ENCODE peak calls at places on chromosome 7, in five cellular contexts. I is GM23338, T is IMR-90, F is H7, Y is A549. R is an unnamed sample.

GRCh38 chr7:30135551-30136271 is 925 bp downstream of the MTURN start:
- DNase-seq in I (peak), T (peak), F (peak), Y (peak), R (peak)

GRCh38 chr7:44697136-44698045 is 51.3 kb upstream of the ZMIZ2 start:
- DNase-seq in I (no peak), T (no peak), F (no peak), Y (no peak), R (no peak)

GRCh38 chr7:22751341-22751740 is 24.3 kb downstream of the IL6 start:
- DNase-seq in I (no peak), T (no peak), F (no peak), Y (no peak), R (no peak)

GRCh38 chr7:28847176-28847575 is 111.0 kb downstream of the TRIL start:
- DNase-seq in I (no peak), T (no peak), F (no peak), Y (no peak), R (no peak)

GRCh38 chr7:27245798-27246691 is 3.4 kb downstream of the EVX1 start:
- DNase-seq in I (peak), T (no peak), F (peak), Y (no peak), R (no peak)

GRCh38 chr7:154789404-154789803 is 213.5 kb downstream of the PAXIP1 start:
- DNase-seq in I (no peak), T (no peak), F (peak), Y (no peak), R (no peak)

GRCh38 chr7:139022286-139022685 is 13.6 kb downstream of the ZC3HAV1L start:
- DNase-seq in I (no peak), T (no peak), F (no peak), Y (no peak), R (no peak)

GRCh38 chr7:134078991-134079390 is 48.1 kb upstream of the LRGUK start:
- DNase-seq in I (peak), T (no peak), F (no peak), Y (no peak), R (no peak)

GRCh38 chr7:1151156-1151555 is 8.8 kb downstream of the ZFAND2A start:
- DNase-seq in I (no peak), T (no peak), F (no peak), Y (no peak), R (no peak)

GRCh38 chr7:48083114-48083830 is 5.8 kb upstream of the UPP1 start:
- DNase-seq in I (no peak), T (peak), F (no peak), Y (no peak), R (peak)

GRCh38 chr7:97844036-97844435 is 28.2 kb downstream of the ASNS start:
- DNase-seq in I (no peak), T (peak), F (peak), Y (peak), R (no peak)

GRCh38 chr7:78226059-78226658 is 427.6 kb downstream of the PHTF2 start:
- DNase-seq in I (peak), T (peak), F (peak), Y (peak), R (no peak)

GRCh38 chr7:78014401-78014800 is 215.8 kb downstream of the PHTF2 start:
- DNase-seq in I (no peak), T (no peak), F (no peak), Y (no peak), R (no peak)

GRCh38 chr7:138585283-138585993 is 115.7 kb downstream of the SVOPL start:
- DNase-seq in I (no peak), T (no peak), F (no peak), Y (no peak), R (no peak)

GRCh38 chr7:2165610-2166594 is 66.8 kb downstream of the MAD1L1 start:
- DNase-seq in I (no peak), T (no peak), F (peak), Y (no peak), R (peak)

GRCh38 chr7:23915196-23915595 is 205.2 kb downstream of the STK31 start:
- DNase-seq in I (no peak), T (no peak), F (no peak), Y (no peak), R (no peak)

GRCh38 chr7:150429699-150430098 is 20.7 kb upstream of the GIMAP8 start:
- DNase-seq in I (no peak), T (no peak), F (no peak), Y (no peak), R (no peak)

GRCh38 chr7:141042222-141043193 is 27.8 kb upstream of the MRPS33 start:
- DNase-seq in I (no peak), T (peak), F (no peak), Y (peak), R (no peak)

GRCh38 chr7:80681272-80681885 is 42.9 kb downstream of the CD36 start:
- DNase-seq in I (peak), T (peak), F (no peak), Y (peak), R (peak)

GRCh38 chr7:44617225-44617885 is 10.9 kb downstream of the OGDH start:
- DNase-seq in I (no peak), T (peak), F (no peak), Y (no peak), R (peak)

GRCh38 chr7:157347217-157347904 is 10.6 kb downstream of the DNAJB6 start:
- DNase-seq in I (no peak), T (peak), F (no peak), Y (no peak), R (peak)

GRCh38 chr7:82209200-82209599 is 234.4 kb downstream of the CACNA2D1 start:
- DNase-seq in I (no peak), T (no peak), F (no peak), Y (no peak), R (no peak)
- H3K4me3 ChIP-seq in I (no peak), T (no peak), F (no peak), Y (no peak), R (no peak)

GRCh38 chr7:38330048-38330447 is 56.6 kb upstream of the TARP start:
- DNase-seq in I (no peak), T (no peak), F (no peak), Y (no peak), R (no peak)

GRCh38 chr7:38334163-38334562 is 60.7 kb upstream of the TARP start:
- DNase-seq in I (no peak), T (no peak), F (no peak), Y (no peak), R (no peak)

GRCh38 chr7:38330861-38331709 is 57.6 kb upstream of the TARP start:
- DNase-seq in I (peak), T (no peak), F (peak), Y (no peak), R (no peak)

GRCh38 chr7:38335490-38336135 is 62.2 kb upstream of the TARP start:
- DNase-seq in I (peak), T (peak), F (peak), Y (peak), R (peak)

DNA sequence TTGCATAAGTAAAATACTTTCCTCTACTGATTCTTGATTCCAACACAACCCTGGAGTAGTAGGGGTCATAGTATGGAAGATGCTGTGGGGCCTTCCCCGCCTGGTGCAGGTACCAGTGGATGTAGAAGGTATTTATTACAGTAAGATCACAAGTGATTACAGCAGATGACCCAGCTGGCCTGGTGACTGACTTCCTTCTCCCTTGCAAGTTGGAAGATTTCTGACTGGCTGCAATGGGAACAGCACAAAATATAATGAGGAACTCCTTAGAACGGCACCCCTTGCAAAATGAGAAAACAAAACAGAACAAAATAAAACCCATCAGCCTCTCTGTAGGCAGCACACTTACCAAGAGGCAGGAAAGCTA is 61.7 kb upstream of the TARP start:
- DNase-seq in I (no peak), T (no peak), F (no peak), Y (no peak), R (no peak)
- H3K4me3 ChIP-seq in I (no peak), T (no peak), F (no peak), Y (no peak), R (no peak)

GRCh38 chr7:112449353-112449752 is 907 bp upstream of the IFRD1 start:
- DNase-seq in I (no peak), T (peak), F (no peak), Y (peak), R (peak)
- H3K4me3 ChIP-seq in I (peak), T (no peak), F (peak), Y (peak), R (peak)

DNA sequence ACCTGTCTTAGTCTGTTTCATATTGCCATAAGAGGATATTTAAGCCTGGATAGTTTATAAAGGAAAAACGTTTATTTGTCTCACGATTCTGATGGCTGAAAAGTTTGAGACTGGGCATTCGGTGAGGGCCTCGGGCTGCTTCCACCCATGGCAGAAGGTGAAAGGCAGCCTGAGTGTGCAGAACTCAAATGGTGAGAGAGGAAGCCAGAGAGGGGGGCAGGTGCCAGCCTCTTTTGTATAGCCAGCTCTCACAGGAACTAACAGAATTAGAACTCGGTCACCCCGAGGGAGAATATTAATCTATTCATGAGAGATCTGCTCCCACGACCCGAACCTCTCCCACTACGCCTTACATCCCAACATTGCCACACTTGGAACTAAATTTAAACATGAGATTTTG is 112.6 kb downstream of the ZPBP start:
- DNase-seq in I (no peak), T (no peak), F (no peak), Y (no peak), R (no peak)
- H3K4me3 ChIP-seq in I (no peak), T (no peak), F (no peak), Y (no peak), R (no peak)

DNA sequence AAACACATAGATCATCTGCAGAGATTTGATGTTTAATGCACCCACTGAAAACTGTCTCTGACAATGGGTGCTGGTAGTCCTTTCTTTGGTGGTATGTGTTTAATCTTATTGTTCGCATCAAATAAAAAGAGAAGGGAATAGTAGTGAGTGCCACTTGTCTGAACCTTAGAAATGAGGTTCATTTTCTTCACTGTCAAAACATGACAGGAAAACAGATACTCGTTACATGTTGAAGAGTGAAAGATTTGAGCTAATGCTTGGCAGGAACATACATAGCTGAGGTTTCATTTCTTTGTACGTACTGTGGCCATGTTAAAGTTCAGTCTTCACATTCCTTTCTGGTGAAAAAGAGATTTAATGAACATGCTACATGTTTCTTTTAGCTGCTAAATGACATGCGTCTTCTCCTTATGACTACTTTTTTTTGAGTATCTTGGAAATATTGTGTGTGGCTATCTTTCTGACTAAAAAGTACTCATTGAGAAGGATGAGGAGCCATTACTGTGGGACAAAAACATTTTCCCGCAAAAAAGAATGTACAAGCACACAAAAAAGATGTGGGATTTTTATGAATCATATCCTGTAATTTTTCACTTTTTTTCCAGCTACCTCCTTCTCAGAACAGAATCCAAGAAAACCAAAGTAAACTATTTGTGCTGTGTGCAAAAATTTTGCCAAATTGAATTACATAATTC is 108.0 kb downstream of the TWIST1 start:
- DNase-seq in I (no peak), T (peak), F (no peak), Y (no peak), R (peak)
- H3K4me3 ChIP-seq in I (no peak), T (no peak), F (no peak), Y (no peak), R (no peak)